ENCODE peak calls at places on chromosomes 2 and 18, in four cellular contexts. One of them, this sample, is unnamed.

GRCh38 chr2:74502720-74503505 is 3.5 kb upstream of the LBX2 start:
- DNase-seq in DMS79: no peak
- DNase-seq in NCI-H345: peak; percentile 7
- DNase-seq in NCI-H510A treated with DMSO at 0.1 percent for 48 hours: no peak
- DNase-seq in this sample: no peak

GRCh38 chr2:186588940-186589732 is 720 bp upstream of the ITGAV start:
- DNase-seq in NCI-H510A treated with DMSO at 0.1 percent for 48 hours: no peak
- DNase-seq in DMS79: no peak
- DNase-seq in NCI-H345: peak; percentile 22
- DNase-seq in this sample: no peak

GRCh38 chr2:158967731-158968395 is 577 bp upstream of the TANC1 start:
- DNase-seq in NCI-H345: no peak
- DNase-seq in DMS79: no peak
- DNase-seq in NCI-H510A treated with DMSO at 0.1 percent for 48 hours: peak; percentile 30
- DNase-seq in this sample: peak; percentile 61

GRCh38 chr2:3021720-3022119 is 355.9 kb downstream of the EIPR1 start:
- DNase-seq in NCI-H510A treated with DMSO at 0.1 percent for 48 hours: no peak
- DNase-seq in NCI-H345: no peak
- DNase-seq in DMS79: no peak
- DNase-seq in this sample: no peak

GRCh38 chr18:21599585-21600525 is 649 bp downstream of the ESCO1 start:
- DNase-seq in DMS79: peak; percentile 29
- DNase-seq in NCI-H345: peak; percentile 58
- DNase-seq in NCI-H510A treated with DMSO at 0.1 percent for 48 hours: peak; percentile 41
- DNase-seq in this sample: peak; percentile 60

GRCh38 chr2:222797308-222797707 is 63.5 kb upstream of the ACSL3 start:
- DNase-seq in NCI-H510A treated with DMSO at 0.1 percent for 48 hours: peak; percentile 33
- DNase-seq in DMS79: no peak
- DNase-seq in NCI-H345: peak; percentile 38
- DNase-seq in this sample: no peak

GRCh38 chr2:192381082-192381481 is 186.3 kb upstream of the TMEFF2 start:
- DNase-seq in NCI-H345: no peak
- DNase-seq in DMS79: no peak
- DNase-seq in NCI-H510A treated with DMSO at 0.1 percent for 48 hours: no peak
- DNase-seq in this sample: no peak

GRCh38 chr2:133674433-133675331 is 106.4 kb upstream of the NCKAP5 start:
- DNase-seq in DMS79: peak; percentile 67
- DNase-seq in NCI-H510A treated with DMSO at 0.1 percent for 48 hours: peak; percentile 97
- DNase-seq in NCI-H345: peak; percentile 98
- DNase-seq in this sample: peak; percentile 61

GRCh38 chr2:117942551-117942950 is 71.3 kb downstream of the CCDC93 start:
- DNase-seq in NCI-H345: no peak
- DNase-seq in DMS79: no peak
- DNase-seq in NCI-H510A treated with DMSO at 0.1 percent for 48 hours: no peak
- DNase-seq in this sample: no peak

GRCh38 chr2:148670773-148671172 is 26.2 kb downstream of the EPC2 start:
- DNase-seq in NCI-H345: no peak
- DNase-seq in NCI-H510A treated with DMSO at 0.1 percent for 48 hours: no peak
- DNase-seq in DMS79: no peak
- DNase-seq in this sample: no peak

GRCh38 chr2:70934981-70935380 is 719 bp upstream of the ATP6V1B1 start:
- DNase-seq in NCI-H345: no peak
- DNase-seq in NCI-H510A treated with DMSO at 0.1 percent for 48 hours: no peak
- DNase-seq in DMS79: no peak
- DNase-seq in this sample: no peak

GRCh38 chr2:238494573-238494961 is 67.8 kb downstream of the ASB1 start:
- DNase-seq in DMS79: no peak
- DNase-seq in NCI-H510A treated with DMSO at 0.1 percent for 48 hours: no peak
- DNase-seq in NCI-H345: no peak
- DNase-seq in this sample: no peak

GRCh38 chr2:111664451-111664850 is 219.5 kb downstream of the ANAPC1 start:
- DNase-seq in NCI-H510A treated with DMSO at 0.1 percent for 48 hours: no peak
- DNase-seq in DMS79: no peak
- DNase-seq in NCI-H345: no peak
- DNase-seq in this sample: no peak

GRCh38 chr18:12921178-12921577 is 26.6 kb upstream of the SEH1L start:
- DNase-seq in NCI-H510A treated with DMSO at 0.1 percent for 48 hours: no peak
- DNase-seq in DMS79: no peak
- DNase-seq in NCI-H345: no peak
- DNase-seq in this sample: no peak

GRCh38 chr2:72145658-72146329 is 1.9 kb downstream of the CYP26B1 start:
- DNase-seq in NCI-H510A treated with DMSO at 0.1 percent for 48 hours: no peak
- DNase-seq in DMS79: no peak
- DNase-seq in NCI-H345: no peak
- DNase-seq in this sample: no peak

GRCh38 chr2:66561645-66562336 is 126.9 kb downstream of the MEIS1 start:
- DNase-seq in NCI-H510A treated with DMSO at 0.1 percent for 48 hours: no peak
- DNase-seq in DMS79: no peak
- DNase-seq in NCI-H345: no peak
- DNase-seq in this sample: no peak

GRCh38 chr18:31659574-31660149 is 24.7 kb downstream of the B4GALT6 start:
- DNase-seq in NCI-H345: no peak
- DNase-seq in NCI-H510A treated with DMSO at 0.1 percent for 48 hours: no peak
- DNase-seq in DMS79: no peak
- DNase-seq in this sample: no peak

GRCh38 chr2:68934021-68934420 is 18.7 kb downstream of the GKN2 start:
- DNase-seq in DMS79: no peak
- DNase-seq in NCI-H510A treated with DMSO at 0.1 percent for 48 hours: no peak
- DNase-seq in NCI-H345: no peak
- DNase-seq in this sample: no peak

GRCh38 chr2:238714038-238714528 is 133.8 kb upstream of the TWIST2 start:
- DNase-seq in DMS79: no peak
- DNase-seq in NCI-H510A treated with DMSO at 0.1 percent for 48 hours: no peak
- DNase-seq in NCI-H345: no peak
- DNase-seq in this sample: no peak

GRCh38 chr2:211141646-211142045 is 585.2 kb downstream of the CPS1 start:
- DNase-seq in DMS79: no peak
- DNase-seq in NCI-H345: no peak
- DNase-seq in NCI-H510A treated with DMSO at 0.1 percent for 48 hours: no peak
- DNase-seq in this sample: no peak

GRCh38 chr18:74115046-74115445 is 32.6 kb downstream of the FBXO15 start:
- DNase-seq in NCI-H345: no peak
- DNase-seq in NCI-H510A treated with DMSO at 0.1 percent for 48 hours: no peak
- DNase-seq in DMS79: no peak
- DNase-seq in this sample: no peak

GRCh38 chr2:102484310-102485061 is 11.5 kb downstream of the SLC9A4 start:
- DNase-seq in NCI-H345: no peak
- DNase-seq in NCI-H510A treated with DMSO at 0.1 percent for 48 hours: no peak
- DNase-seq in DMS79: no peak
- DNase-seq in this sample: no peak

GRCh38 chr18:44654555-44654954 is 26.1 kb upstream of the SETBP1 start:
- DNase-seq in NCI-H345: no peak
- DNase-seq in DMS79: no peak
- DNase-seq in NCI-H510A treated with DMSO at 0.1 percent for 48 hours: no peak
- DNase-seq in this sample: no peak

GRCh38 chr2:112138143-112139032 is at the start of gene FBLN7:
- DNase-seq in DMS79: no peak
- DNase-seq in NCI-H345: peak; percentile 47
- DNase-seq in NCI-H510A treated with DMSO at 0.1 percent for 48 hours: peak; percentile 18
- DNase-seq in this sample: no peak

GRCh38 chr2:230496891-230497290 is 80.9 kb downstream of the SP100 start:
- DNase-seq in NCI-H345: no peak
- DNase-seq in NCI-H510A treated with DMSO at 0.1 percent for 48 hours: no peak
- DNase-seq in DMS79: no peak
- DNase-seq in this sample: no peak

GRCh38 chr2:236968101-236968886 is 117.4 kb upstream of the COPS8 start:
- DNase-seq in NCI-H510A treated with DMSO at 0.1 percent for 48 hours: no peak
- DNase-seq in DMS79: no peak
- DNase-seq in NCI-H345: no peak
- DNase-seq in this sample: no peak

GRCh38 chr2:20622731-20623130 is 28.2 kb downstream of the HS1BP3 start:
- DNase-seq in DMS79: no peak
- DNase-seq in NCI-H510A treated with DMSO at 0.1 percent for 48 hours: no peak
- DNase-seq in NCI-H345: no peak
- DNase-seq in this sample: no peak

This sample was measured in substantia nigra.